ENCODE peak calls at places on chromosomes 16 and 17, in seven cellular contexts. J is H1, A is mesenchymal stem cell, T is H9, V is IMR-90, C is trophoblast cell, P is neuronal stem cell. R is an unnamed sample.

GRCh38 chr16:16092925-16093624 is 130.2 kb downstream of the ABCC6 start:
- DNase-seq in J (no peak), A (no peak), T (no peak), V (peak; percentile 77), C (no peak), P (no peak), R (no peak)

GRCh38 chr17:78762007-78762406 is 20.1 kb downstream of the CYTH1 start:
- DNase-seq in J (no peak), A (peak; percentile 32), T (no peak), V (peak; percentile 11), C (peak; percentile 35), P (no peak), R (no peak)

GRCh38 chr17:29619251-29619650 is 3.5 kb downstream of the CORO6 start:
- DNase-seq in J (no peak), A (peak; percentile 55), T (peak; percentile 81), V (peak; percentile 36), C (peak; percentile 51), P (no peak), R (peak; percentile 73)

GRCh38 chr16:85521737-85522042 is 91.4 kb upstream of the GSE1 start:
- DNase-seq in J (no peak), A (no peak), T (no peak), V (no peak), C (no peak), P (no peak), R (no peak)

GRCh38 chr16:84732674-84733352 is 33.0 kb downstream of the USP10 start:
- DNase-seq in J (no peak), A (no peak), T (no peak), V (no peak), C (peak; percentile 30), P (no peak), R (no peak)

GRCh38 chr16:73193464-73193863 is 145.5 kb upstream of the ZFHX3 start:
- DNase-seq in J (no peak), A (no peak), T (no peak), V (no peak), C (no peak), P (no peak), R (no peak)

GRCh38 chr16:60346256-60346655 is 1612.1 kb upstream of the GOT2 start:
- DNase-seq in J (no peak), A (no peak), T (no peak), V (no peak), C (no peak), P (no peak), R (no peak)

GRCh38 chr17:80753946-80754345 is 209.3 kb downstream of the RPTOR start:
- DNase-seq in J (no peak), A (no peak), T (no peak), V (no peak), C (no peak), P (no peak), R (no peak)

GRCh38 chr16:56815721-56816120 is 49.3 kb upstream of the SLC12A3 start:
- DNase-seq in J (no peak), A (peak; percentile 43), T (no peak), V (no peak), C (no peak), P (no peak), R (no peak)

GRCh38 chr17:14341866-14342265 is 41.0 kb downstream of the HS3ST3B1 start:
- DNase-seq in J (no peak), A (no peak), T (no peak), V (no peak), C (no peak), P (no peak), R (peak; percentile 89)

GRCh38 chr16:35102780-35103403 is 1643.5 kb downstream of the TP53TG3F start:
- DNase-seq in J (no peak), A (no peak), T (no peak), V (no peak), C (no peak), P (no peak), R (peak; percentile 1)

GRCh38 chr17:47989700-47990099 is 18.8 kb downstream of the CDK5RAP3 start:
- DNase-seq in J (no peak), A (no peak), T (no peak), V (no peak), C (no peak), P (no peak), R (no peak)
- H2BK120ac ChIP-seq in J (no peak overlapping the region), A (no peak overlapping the region), T (no peak overlapping the region), V (no peak overlapping the region), C (no peak overlapping the region), P (no peak overlapping the region), R (no peak overlapping the region)

GRCh38 chr16:46774743-46775177 is 26.6 kb upstream of the MYLK3 start:
- DNase-seq in J (no peak), A (no peak), T (no peak), V (no peak), C (no peak), P (no peak), R (no peak)
- H3K4me2 ChIP-seq in J (no peak overlapping the region), A (no peak overlapping the region), T (no peak overlapping the region), V (no peak overlapping the region), C (no peak overlapping the region), P (no peak overlapping the region), R (no peak overlapping the region)

GRCh38 chr16:87955302-87956168 is 4.3 kb downstream of the BANP start:
- DNase-seq in J (no peak), A (no peak), T (no peak), V (peak; percentile 63), C (peak; percentile 29), P (no peak), R (no peak)
- H3K9ac ChIP-seq in J (no peak overlapping the region), A (peak overlapping the region; percentile 99), T (no peak overlapping the region), V (no peak overlapping the region), C (no peak overlapping the region), P (no peak overlapping the region), R (no peak overlapping the region)

DNA sequence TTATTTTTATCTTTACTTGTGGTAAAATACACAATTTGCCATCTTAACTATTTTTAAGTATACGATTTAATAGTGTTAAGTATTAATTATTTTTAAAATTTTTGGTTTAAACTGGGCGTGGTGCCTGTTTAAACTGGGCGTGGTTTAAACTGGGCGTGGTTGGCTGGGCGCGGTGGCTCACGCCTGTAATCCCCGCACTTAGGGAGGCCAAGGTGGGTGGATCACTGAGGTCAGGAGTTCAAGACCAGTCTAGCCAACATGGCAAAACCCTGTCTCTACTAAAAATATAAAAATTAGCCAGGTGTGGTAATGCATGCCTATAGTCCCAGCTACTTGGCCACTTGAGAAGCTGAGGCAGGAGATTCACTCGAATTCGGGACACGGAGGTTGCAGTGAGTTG is 4.0 kb upstream of the CCDC43 start:
- DNase-seq in J (peak; percentile 2), A (no peak), T (no peak), V (no peak), C (no peak), P (no peak), R (no peak)
- H2BK120ac ChIP-seq in J (no peak overlapping the region), A (no peak overlapping the region), T (no peak overlapping the region), V (no peak overlapping the region), C (no peak overlapping the region), P (no peak overlapping the region), R (no peak overlapping the region)

GRCh38 chr16:28304214-28304613 is 11.9 kb downstream of the SBK1 start:
- DNase-seq in J (peak; percentile 75), A (peak; percentile 48), T (peak; percentile 50), V (peak; percentile 40), C (peak; percentile 72), P (peak; percentile 21), R (peak; percentile 64)

GRCh38 chr16:28303132-28303531 is 10.8 kb downstream of the SBK1 start:
- DNase-seq in J (no peak), A (no peak), T (no peak), V (no peak), C (no peak), P (no peak), R (no peak)

GRCh38 chr16:28300327-28300726 is 8.0 kb downstream of the SBK1 start:
- DNase-seq in J (no peak), A (no peak), T (no peak), V (no peak), C (peak; percentile 51), P (no peak), R (no peak)

GRCh38 chr16:28301154-28301553 is 8.8 kb downstream of the SBK1 start:
- DNase-seq in J (no peak), A (no peak), T (no peak), V (no peak), C (no peak), P (no peak), R (no peak)

DNA sequence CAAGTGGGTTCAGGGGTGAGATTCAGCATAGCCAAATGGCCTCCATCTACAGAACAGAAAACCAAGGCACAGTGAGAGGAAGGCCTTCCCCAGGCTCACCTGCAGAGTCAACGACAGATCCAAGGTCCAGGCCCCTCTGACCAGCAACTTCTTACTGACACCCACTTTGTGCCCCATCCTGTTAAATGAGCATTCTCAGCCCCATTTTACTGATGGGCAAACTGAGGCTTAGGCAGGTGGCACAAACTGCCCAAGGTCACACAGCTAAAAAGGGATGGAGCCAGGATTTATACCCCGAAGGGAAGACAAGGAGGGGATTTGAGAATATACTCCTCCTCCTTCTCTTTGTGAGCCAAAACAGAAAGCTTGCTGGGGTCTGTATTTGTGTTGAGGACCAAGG is 9.3 kb downstream of the SBK1 start:
- DNase-seq in J (no peak), A (no peak), T (no peak), V (no peak), C (no peak), P (no peak), R (no peak)
- H3K4me2 ChIP-seq in J (no peak overlapping the region), A (no peak overlapping the region), T (no peak overlapping the region), V (no peak overlapping the region), C (no peak overlapping the region), P (no peak overlapping the region), R (no peak overlapping the region)

GRCh38 chr17:82892869-82893565 is 53.2 kb upstream of the ZNF750 start:
- DNase-seq in J (no peak), A (no peak), T (no peak), V (peak; percentile 8), C (no peak), P (no peak), R (no peak)

GRCh38 chr17:82893779-82894178 is 54.0 kb upstream of the ZNF750 start:
- DNase-seq in J (no peak), A (no peak), T (no peak), V (peak; percentile 8), C (no peak), P (no peak), R (no peak)

GRCh38 chr17:82897514-82898249 is 57.9 kb upstream of the ZNF750 start:
- DNase-seq in J (no peak), A (no peak), T (no peak), V (no peak), C (no peak), P (no peak), R (no peak)

GRCh38 chr17:82896071-82897000 is 56.5 kb upstream of the ZNF750 start:
- DNase-seq in J (no peak), A (no peak), T (no peak), V (no peak), C (no peak), P (no peak), R (no peak)

GRCh38 chr17:82895087-82895486 is 55.3 kb upstream of the ZNF750 start:
- DNase-seq in J (no peak), A (no peak), T (no peak), V (no peak), C (no peak), P (no peak), R (no peak)
- H3K9ac ChIP-seq in J (no peak overlapping the region), A (no peak overlapping the region), T (no peak overlapping the region), V (no peak overlapping the region), C (no peak overlapping the region), P (no peak overlapping the region), R (no peak overlapping the region)